ENCODE peak calls at places on chromosomes 5 and 9, in four cellular contexts. P, L, W and F are unnamed samples. For H3K4me1, the result is how much of the 10 kb centered on the place peaks cover.

GRCh38 chr5:102715405-102715804 is 39.7 kb upstream of the PAM start:
- DNase-seq in P (no peak), L (no peak), W (peak), F (no peak)

GRCh38 chr5:108119123-108119522 is 262.8 kb downstream of the FBXL17 start:
- DNase-seq in P (no peak), L (no peak), W (no peak), F (no peak)

GRCh38 chr5:62506659-62507460 is 71.8 kb upstream of the LRRC70 start:
- DNase-seq in W (no peak), L (no peak), P (no peak), F (no peak)

GRCh38 chr9:84937086-84937670 is 267.6 kb downstream of the NTRK2 start:
- DNase-seq in W (no peak), P (peak), L (no peak), F (no peak)

GRCh38 chr9:93652604-93653592 is 76.5 kb downstream of the PHF2 start:
- DNase-seq in P (no peak), W (no peak), L (no peak), F (peak)

GRCh38 chr5:74956278-74956677 is 90.1 kb upstream of the FAM169A start:
- DNase-seq in L (no peak), W (no peak), P (no peak), F (no peak)

GRCh38 chr5:121913397-121913796 is 48.4 kb upstream of the SRFBP1 start:
- DNase-seq in W (no peak), P (no peak), L (no peak), F (no peak)

GRCh38 chr5:130052752-130053151 is 148.5 kb downstream of the CHSY3 start:
- DNase-seq in W (no peak), L (no peak), P (no peak), F (no peak)

GRCh38 chr5:179324760-179325295 is 20.4 kb downstream of the ADAMTS2 start:
- DNase-seq in P (no peak), L (no peak), W (no peak), F (no peak)

GRCh38 chr5:172002310-172002709 is 4.1 kb downstream of the FBXW11 start:
- DNase-seq in L (no peak), W (no peak), P (peak), F (peak)

GRCh38 chr5:120152472-120152871 is 311.6 kb upstream of the PRR16 start:
- DNase-seq in L (no peak), P (no peak), W (peak), F (peak)

GRCh38 chr9:117763314-117763713 is 59.1 kb downstream of the TLR4 start:
- DNase-seq in P (no peak), W (no peak), L (no peak), F (no peak)

GRCh38 chr9:133759146-133759900 is 21.2 kb upstream of the SARDH start:
- DNase-seq in L (no peak), W (no peak), P (no peak), F (peak)

GRCh38 chr5:135488727-135489465 is 36.7 kb upstream of the TIFAB start:
- DNase-seq in P (peak), W (peak), L (peak), F (peak)

GRCh38 chr9:21590058-21590996 is 108.2 kb upstream of the IFNE start:
- DNase-seq in L (no peak), W (peak), P (no peak), F (peak)

GRCh38 chr9:95167998-95168397 is 149.5 kb downstream of the FANCC start:
- DNase-seq in P (peak), W (peak), L (peak), F (no peak)

GRCh38 chr5:171432076-171432475 is 12.6 kb downstream of the FGF18 start:
- DNase-seq in P (no peak), L (no peak), W (no peak), F (peak)

GRCh38 chr5:89457411-89458329 is 574.7 kb upstream of the MEF2C start:
- DNase-seq in P (no peak), L (no peak), W (no peak), F (peak)

GRCh38 chr5:40991168-40991980 is 79.8 kb downstream of the MROH2B start:
- DNase-seq in P (no peak), W (peak), L (no peak), F (no peak)

GRCh38 chr5:84821924-84822323 is 437.2 kb upstream of the EDIL3 start:
- DNase-seq in L (no peak), P (peak), W (no peak), F (no peak)

GRCh38 chr5:140168371-140168770 is 6.6 kb upstream of the CYSTM1 start:
- DNase-seq in L (no peak), W (no peak), P (no peak), F (no peak)

GRCh38 chr5:135128361-135128760 is 94.3 kb upstream of the PITX1 start:
- DNase-seq in P (no peak), L (no peak), W (no peak), F (no peak)

GRCh38 chr9:132042324-132042723 is 37.3 kb downstream of the MED27 start:
- DNase-seq in W (peak), P (no peak), L (no peak), F (peak)

GRCh38 chr5:103573411-103573810 is 10.8 kb upstream of the NUDT12 start:
- DNase-seq in L (no peak), P (no peak), W (no peak), F (no peak)

GRCh38 chr9:82606761-82607382 is 456.1 kb downstream of the RASEF start:
- DNase-seq in W (peak), P (peak), L (peak), F (no peak)

GRCh38 chr9:72464819-72465218 is 56.6 kb upstream of the TMC1 start:
- DNase-seq in L (no peak), P (no peak), W (no peak), F (no peak)

GRCh38 chr9:130137870-130138653 is 34.1 kb upstream of the NCS1 start:
- DNase-seq in P (peak), W (peak), L (peak), F (peak)

GRCh38 chr5:36491860-36492259 is 114.5 kb upstream of the SLC1A3 start:
- DNase-seq in P (peak), W (no peak), L (no peak), F (no peak)

GRCh38 chr5:36600847-36601527 is 5.4 kb upstream of the SLC1A3 start:
- DNase-seq in W (no peak), P (no peak), L (no peak), F (no peak)

GRCh38 chr5:137061382-137061781 is 437.7 kb downstream of the SPOCK1 start:
- DNase-seq in W (no peak), L (no peak), P (no peak), F (no peak)

GRCh38 chr5:37830348-37830747 is 9.5 kb downstream of the GDNF start:
- DNase-seq in L (no peak), W (no peak), P (no peak), F (no peak)

GRCh38 chr5:29516224-29516623 is 1677.3 kb upstream of the CDH6 start:
- DNase-seq in W (no peak), L (no peak), P (no peak), F (no peak)

GRCh38 chr5:80061005-80061404 is 25.9 kb downstream of the THBS4 start:
- DNase-seq in L (no peak), P (no peak), W (no peak), F (peak)

GRCh38 chr9:36728651-36729520 is 156.2 kb downstream of the MELK start:
- DNase-seq in W (peak), P (peak), L (peak), F (peak)

GRCh38 chr9:129761901-129762359 is 9.1 kb upstream of the PTGES start:
- DNase-seq in P (peak), W (peak), L (no peak), F (peak)

GRCh38 chr9:138078846-138079245 is 201.3 kb downstream of the CACNA1B start:
- DNase-seq in W (no peak), P (no peak), L (no peak), F (no peak)

GRCh38 chr9:14616188-14616982 is 76.8 kb downstream of the ZDHHC21 start:
- DNase-seq in L (no peak), W (peak), P (peak), F (no peak)

DNA sequence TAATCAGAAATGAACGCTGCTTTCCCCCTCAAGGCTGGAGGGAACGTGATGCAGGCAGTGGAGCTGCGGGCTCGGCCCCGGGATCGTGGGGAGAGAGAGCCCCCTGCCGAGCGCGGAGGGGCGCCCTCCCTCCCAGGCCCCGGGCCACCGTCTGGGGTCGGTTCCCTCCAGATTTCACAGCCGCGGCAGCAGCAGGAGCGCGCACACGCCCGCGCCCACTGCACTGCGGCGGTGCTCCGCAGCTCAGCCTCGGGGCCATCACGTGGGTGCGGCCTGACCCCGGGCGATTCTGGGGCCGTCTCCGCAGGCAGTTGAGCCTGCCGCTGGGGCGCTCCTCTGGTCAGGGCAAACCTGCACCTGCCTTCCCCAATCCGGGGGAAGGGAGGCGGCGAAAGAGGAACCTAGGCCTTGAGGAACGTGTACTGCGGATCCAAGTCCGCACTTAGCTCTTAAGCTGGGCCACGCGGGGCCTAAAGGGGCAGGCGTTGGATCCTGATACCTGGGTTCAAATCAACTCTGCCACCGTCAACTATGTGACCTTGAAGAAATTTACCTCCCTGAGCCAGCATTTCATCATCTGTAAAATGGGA is 9.4 kb upstream of the DELE1 start:
- DNase-seq in W (no peak), P (peak), L (no peak), F (peak)
- TF ChIP-seq CTCF in W (peak), P (peak), L (peak), F (no peak)

GRCh38 chr9:120937127-120937526 is 10.5 kb upstream of the TRAF1 start:
- DNase-seq in L (no peak), P (no peak), W (no peak), F (no peak)

GRCh38 chr9:120934271-120934670 is 7.7 kb upstream of the TRAF1 start:
- DNase-seq in W (no peak), L (no peak), P (no peak), F (no peak)

GRCh38 chr9:120936764-120937122 is 10.1 kb upstream of the TRAF1 start:
- DNase-seq in P (no peak), L (no peak), W (no peak), F (no peak)

GRCh38 chr9:120936011-120936763 is 9.6 kb upstream of the TRAF1 start:
- DNase-seq in W (peak), P (peak), L (peak), F (peak)

GRCh38 chr9:120935383-120935857 is 8.8 kb upstream of the TRAF1 start:
- DNase-seq in L (no peak), W (peak), P (no peak), F (peak)
- H3K4me1 ChIP-seq in L (under half), W (under half), P (under half), F (half or more)

GRCh38 chr9:110801426-110801825 is 132.8 kb downstream of the MUSK start:
- DNase-seq in W (no peak), L (no peak), P (no peak), F (no peak)

GRCh38 chr9:110802416-110803035 is 133.9 kb downstream of the MUSK start:
- DNase-seq in L (no peak), P (no peak), W (peak), F (no peak)

GRCh38 chr9:110797611-110798010 is 129.0 kb downstream of the MUSK start:
- DNase-seq in P (no peak), W (peak), L (no peak), F (no peak)

GRCh38 chr9:110799396-110799795 is 130.8 kb downstream of the MUSK start:
- DNase-seq in L (no peak), P (no peak), W (peak), F (no peak)
- H3K4me2 ChIP-seq in L (no peak), P (no peak), W (no peak), F (no peak)

DNA sequence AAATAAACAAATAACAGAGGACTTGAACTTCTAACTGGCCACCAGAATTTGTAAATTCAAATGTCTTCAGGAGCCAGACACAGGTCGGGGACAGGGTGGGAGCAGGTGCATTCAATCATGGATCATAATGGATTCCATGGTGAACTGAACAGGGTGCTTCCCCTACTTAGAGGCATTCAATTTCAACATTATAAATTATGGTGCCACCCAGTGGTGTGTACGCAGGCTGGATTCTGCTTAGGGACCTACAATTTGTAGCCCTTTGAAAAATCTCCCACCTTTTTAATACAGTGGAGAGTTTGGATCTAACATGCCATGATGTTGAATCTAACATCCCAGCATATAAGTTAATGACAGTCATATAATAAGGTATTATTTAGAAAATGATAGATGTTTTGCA is 22.3 kb downstream of the KLF9 start:
- DNase-seq in L (no peak), W (no peak), P (no peak), F (peak)
- TF ChIP-seq CTCF in L (no peak), W (no peak), P (no peak), F (peak)

GRCh38 chr5:5466227-5466626 is 43.8 kb downstream of the ICE1 start:
- DNase-seq in W (no peak), L (no peak), P (no peak), F (no peak)

GRCh38 chr5:5464036-5464715 is 41.7 kb downstream of the ICE1 start:
- DNase-seq in W (no peak), L (no peak), P (no peak), F (no peak)

GRCh38 chr5:5473224-5473623 is 50.7 kb downstream of the ICE1 start:
- DNase-seq in W (peak), P (no peak), L (no peak), F (peak)

GRCh38 chr5:5470933-5471332 is 48.5 kb downstream of the ICE1 start:
- DNase-seq in L (no peak), W (no peak), P (no peak), F (no peak)

GRCh38 chr5:5467737-5468136 is 45.3 kb downstream of the ICE1 start:
- DNase-seq in L (no peak), P (no peak), W (peak), F (peak)
- H3K4me1 ChIP-seq in L (under half), P (under half), W (under half), F (under half)

DNA sequence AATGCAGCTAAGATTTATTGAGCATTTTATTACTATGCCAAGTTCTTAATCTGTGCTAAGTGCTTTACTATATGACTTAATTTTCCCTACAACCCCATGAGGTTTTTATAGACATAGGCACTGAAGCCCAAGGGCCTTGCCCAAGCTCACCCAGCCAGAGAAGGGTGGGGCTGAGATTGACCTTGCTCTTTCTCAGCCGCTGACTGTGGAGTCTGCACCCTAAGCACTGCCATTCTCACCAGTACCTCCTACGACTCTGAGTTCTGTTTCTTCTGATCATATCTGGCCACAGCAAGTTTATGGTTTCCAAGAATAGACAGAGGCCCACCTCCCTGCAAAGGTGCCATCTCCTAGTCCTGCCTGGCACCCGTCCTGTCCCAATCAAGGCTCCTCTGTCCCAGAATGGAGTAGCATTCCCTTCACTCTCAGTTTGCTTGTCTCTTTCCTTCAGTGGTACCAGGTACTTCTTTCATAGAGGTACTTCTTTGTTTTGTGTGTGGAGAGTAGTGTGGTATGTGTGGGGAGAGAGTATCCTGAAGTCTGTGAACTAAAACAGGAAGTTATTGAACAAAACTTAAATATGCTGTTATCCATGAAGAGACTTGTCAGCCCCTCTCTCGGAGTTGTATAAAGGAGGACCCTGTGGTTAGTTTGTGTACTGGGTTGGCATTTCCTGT is 42.6 kb downstream of the CSF1R start:
- DNase-seq in P (no peak), W (peak), L (no peak), F (peak)
- H3K4me2 ChIP-seq in P (no peak), W (peak), L (no peak), F (peak)

DNA sequence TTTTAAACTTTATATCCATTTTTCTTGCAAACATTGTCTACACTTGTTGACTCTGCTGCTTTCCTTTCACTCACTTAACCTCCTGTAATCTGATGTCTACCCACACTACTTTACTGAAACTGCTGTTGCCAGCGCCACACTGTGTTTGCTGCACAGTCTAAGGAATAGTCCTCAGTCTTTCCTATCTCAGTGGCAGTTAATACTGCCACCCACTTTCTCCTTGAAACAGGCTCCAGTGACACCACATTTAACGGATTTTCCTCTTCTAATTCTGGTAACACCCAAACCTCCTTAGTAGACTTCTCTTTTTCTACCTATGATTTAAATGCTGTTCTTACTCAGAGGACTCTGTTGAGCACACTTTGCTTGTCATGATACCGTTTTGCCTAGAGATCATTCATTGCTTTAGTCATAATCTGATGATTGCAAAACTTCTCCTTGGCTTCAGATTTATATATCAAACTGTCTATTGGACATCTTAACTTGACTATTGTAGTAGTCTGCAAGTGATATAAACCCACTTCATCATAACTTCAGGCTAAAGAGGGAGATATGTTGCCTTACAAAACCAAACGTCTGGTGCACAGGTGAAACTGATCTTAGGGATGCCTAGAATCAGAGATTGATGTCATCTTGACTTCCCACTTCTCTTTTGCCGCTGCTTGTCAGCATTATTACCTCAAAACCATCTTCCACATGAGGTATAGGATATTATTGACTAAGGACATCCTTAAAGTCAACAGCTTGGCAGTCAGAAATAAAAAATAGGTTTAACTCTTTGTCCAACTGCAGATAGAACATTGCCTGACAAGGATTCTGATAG is 94.1 kb downstream of the CDC42SE2 start:
- DNase-seq in W (no peak), L (no peak), P (no peak), F (no peak)
- TF ChIP-seq CTCF in W (no peak), L (no peak), P (no peak), F (no peak)